ENCODE peak calls at places on chromosomes 4 and X, in six cellular contexts. L, Y, W, P, D and V are unnamed samples.

GRCh38 chrX:16320765-16321355 is 153.6 kb downstream of the MAGEB17 start:
- DNase-seq in D (no peak), Y (peak), P (peak), W (no peak), L (no peak), V (peak)

GRCh38 chr4:144687466-144687865 is 41.5 kb downstream of the HHIP start:
- DNase-seq in W (no peak), D (no peak), Y (no peak), L (no peak), P (no peak), V (no peak)

GRCh38 chrX:4550018-4550417 is 836.6 kb upstream of the PRKX start:
- DNase-seq in W (peak), P (peak), L (no peak), Y (no peak), D (no peak), V (no peak)

GRCh38 chrX:39813631-39814246 is 284.0 kb downstream of the BCOR start:
- DNase-seq in P (no peak), L (no peak), D (no peak), W (no peak), Y (peak), V (peak)

GRCh38 chrX:100829730-100830129 is 9.5 kb downstream of the CSTF2 start:
- DNase-seq in D (no peak), L (no peak), Y (peak), P (peak), W (no peak), V (peak)

GRCh38 chr4:146134761-146135160 is 40.8 kb upstream of the LSM6 start:
- DNase-seq in P (no peak), L (no peak), D (no peak), Y (no peak), W (no peak), V (no peak)

GRCh38 chr4:84319124-84319523 is 180.0 kb downstream of the NKX6-1 start:
- DNase-seq in D (no peak), Y (peak), P (peak), L (no peak), W (no peak), V (no peak)

GRCh38 chrX:124726881-124727280 is 380.5 kb downstream of the SH2D1A start:
- DNase-seq in Y (no peak), D (no peak), W (no peak), P (no peak), L (no peak), V (no peak)

GRCh38 chrX:97446298-97446882 is 562.7 kb downstream of the RPA4 start:
- DNase-seq in P (peak), D (no peak), Y (no peak), W (no peak), L (no peak), V (no peak)

GRCh38 chr4:7784131-7784870 is 155.4 kb downstream of the AFAP1 start:
- DNase-seq in W (no peak), Y (no peak), P (no peak), D (no peak), L (no peak), V (no peak)

GRCh38 chr4:84852081-84852480 is 114.4 kb downstream of the WDFY3 start:
- DNase-seq in P (no peak), W (no peak), Y (peak), D (no peak), L (no peak), V (no peak)

GRCh38 chrX:118189628-118190027 is 73.0 kb upstream of the KLHL13 start:
- DNase-seq in D (no peak), W (peak), L (no peak), P (no peak), Y (no peak), V (no peak)

GRCh38 chrX:112760697-112761096 is 79.9 kb downstream of the AMOT start:
- DNase-seq in P (no peak), W (no peak), D (no peak), Y (peak), L (no peak), V (no peak)

GRCh38 chr4:8472166-8472688 is 31.6 kb downstream of the TRMT44 start:
- DNase-seq in L (no peak), P (no peak), W (no peak), Y (no peak), D (no peak), V (no peak)

GRCh38 chr4:157888281-157888680 is 284.5 kb downstream of the GASK1B start:
- DNase-seq in L (no peak), Y (no peak), P (no peak), D (no peak), W (no peak), V (no peak)

GRCh38 chrX:129726307-129727111 is 12.3 kb upstream of the XPNPEP2 start:
- DNase-seq in Y (peak), D (peak), L (peak), P (peak), W (peak), V (peak)

GRCh38 chrX:19670321-19670750 is 155.0 kb upstream of the MAP3K15 start:
- DNase-seq in Y (peak), L (no peak), W (no peak), P (peak), D (no peak), V (peak)

GRCh38 chr4:40536032-40536431 is 93.6 kb downstream of the RBM47 start:
- DNase-seq in D (no peak), P (no peak), Y (no peak), L (no peak), W (no peak), V (no peak)

GRCh38 chr4:102616661-102617060 is 115.5 kb downstream of the NFKB1 start:
- DNase-seq in Y (no peak), L (no peak), P (no peak), D (no peak), W (peak), V (no peak)

GRCh38 chr4:186953601-186954260 is 230.1 kb upstream of the FAT1 start:
- DNase-seq in Y (no peak), L (no peak), P (peak), W (no peak), D (no peak), V (no peak)

GRCh38 chr4:123417813-123418212 is 21.2 kb downstream of the SPRY1 start:
- DNase-seq in P (no peak), D (no peak), W (no peak), Y (no peak), L (no peak), V (no peak)

GRCh38 chrX:132908891-132909290 is 49.5 kb downstream of the HS6ST2 start:
- DNase-seq in P (no peak), L (no peak), D (no peak), Y (no peak), W (no peak), V (no peak)

GRCh38 chrX:41086627-41086932 is 1.3 kb downstream of the USP9X start:
- DNase-seq in L (no peak), P (no peak), D (no peak), Y (no peak), W (no peak), V (no peak)

GRCh38 chrX:41087219-41087618 is 2.0 kb downstream of the USP9X start:
- DNase-seq in Y (no peak), L (no peak), P (peak), W (no peak), D (no peak), V (no peak)

GRCh38 chrX:41084360-41085104 is 713 bp upstream of the USP9X start:
- DNase-seq in P (peak), L (peak), Y (peak), D (peak), W (peak), V (peak)

GRCh38 chrX:41085105-41085882 is at the start of gene USP9X:
- DNase-seq in W (peak), P (peak), Y (peak), D (peak), L (peak), V (peak)

DNA sequence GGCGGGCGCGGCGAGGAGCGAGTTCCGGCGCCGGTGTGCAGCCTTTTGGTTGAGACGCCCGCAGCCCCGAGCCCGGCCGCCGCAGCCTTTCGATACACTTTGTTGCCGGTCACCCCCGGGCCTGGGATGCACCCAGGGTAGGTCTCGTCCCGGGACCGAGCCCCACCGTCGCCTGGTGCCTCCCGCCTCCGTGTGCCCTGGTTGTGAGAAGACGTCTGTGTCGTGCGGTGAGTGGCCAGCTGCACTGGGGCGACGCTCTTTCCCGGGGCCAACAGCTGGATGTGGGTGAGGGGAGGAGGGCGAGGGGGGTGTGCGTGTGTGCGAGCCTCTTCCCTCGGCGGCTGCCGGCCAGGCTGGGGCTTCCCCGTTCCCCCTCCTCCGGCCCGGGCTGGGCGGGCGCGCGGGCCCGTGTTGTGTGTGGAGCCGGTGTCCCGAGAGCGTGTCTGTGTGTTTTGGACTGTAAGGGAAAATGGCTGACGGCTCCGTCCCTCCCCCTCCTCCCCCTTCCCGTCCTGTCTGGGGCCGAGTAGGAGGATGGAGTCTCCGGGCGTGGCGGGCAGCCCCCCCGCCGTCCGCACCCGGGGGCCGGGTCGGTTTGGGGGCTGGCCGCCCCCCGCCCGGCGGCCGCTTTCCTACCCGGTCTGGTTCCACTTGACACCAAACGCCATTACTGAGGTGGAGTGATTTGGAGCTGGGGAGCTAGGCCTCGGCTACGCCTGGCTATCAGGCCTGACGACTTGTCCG is 810 bp downstream of the USP9X start:
- DNase-seq in P (peak), Y (peak), D (peak), L (no peak), W (no peak), V (peak)
- H3K18ac ChIP-seq in P (peak), Y (peak), D (no peak), L (peak), W (peak), V (peak)

GRCh38 chrX:13372203-13372980 is 52.5 kb upstream of the ATXN3L start:
- DNase-seq in L (no peak), W (no peak), Y (no peak), D (no peak), P (no peak), V (no peak)
- H4K91ac ChIP-seq in L (no peak), W (no peak), Y (peak), D (no peak), P (no peak), V (no peak)

GRCh38 chr4:23932935-23933334 is 43.1 kb upstream of the PPARGC1A start:
- DNase-seq in L (no peak), Y (peak), W (peak), P (peak), D (no peak), V (no peak)
- H3K18ac ChIP-seq in L (no peak), Y (peak), W (no peak), P (no peak), D (peak), V (no peak)

GRCh38 chrX:74514384-74514783 is 93.1 kb downstream of the SLC16A2 start:
- DNase-seq in P (no peak), Y (no peak), L (no peak), D (no peak), W (no peak), V (no peak)
- H4K91ac ChIP-seq in P (no peak), Y (no peak), L (no peak), D (no peak), W (no peak), V (no peak)

GRCh38 chrX:103405009-103405333 is 28.6 kb downstream of the BEX3 start:
- DNase-seq in P (peak), L (no peak), D (no peak), Y (no peak), W (no peak), V (no peak)
- H3K18ac ChIP-seq in P (peak), L (no peak), D (peak), Y (peak), W (peak), V (no peak)

GRCh38 chr4:21130606-21131005 is 430.3 kb downstream of the PACRGL start:
- DNase-seq in W (no peak), D (no peak), L (no peak), P (no peak), Y (no peak), V (no peak)
- H4K91ac ChIP-seq in W (no peak), D (no peak), L (no peak), P (no peak), Y (no peak), V (no peak)

GRCh38 chrX:22040184-22040583 is 8.1 kb downstream of the PHEX start:
- DNase-seq in L (no peak), P (peak), Y (no peak), D (no peak), W (no peak), V (no peak)

GRCh38 chrX:22039541-22039940 is 7.4 kb downstream of the PHEX start:
- DNase-seq in P (peak), L (no peak), W (no peak), D (no peak), Y (no peak), V (no peak)

GRCh38 chrX:22033818-22034217 is 1.7 kb downstream of the PHEX start:
- DNase-seq in L (no peak), W (no peak), P (no peak), D (no peak), Y (no peak), V (no peak)

GRCh38 chrX:22037911-22038537 is 5.9 kb downstream of the PHEX start:
- DNase-seq in D (no peak), W (no peak), P (peak), L (no peak), Y (no peak), V (no peak)

GRCh38 chrX:22037225-22037624 is 5.1 kb downstream of the PHEX start:
- DNase-seq in P (peak), L (no peak), D (no peak), W (no peak), Y (no peak), V (no peak)
- H3K18ac ChIP-seq in P (no peak), L (no peak), D (no peak), W (no peak), Y (no peak), V (no peak)

GRCh38 chr4:5528108-5528507 is 180.3 kb downstream of the EVC2 start:
- DNase-seq in L (no peak), P (no peak), D (no peak), Y (no peak), W (no peak), V (peak)
- H4K91ac ChIP-seq in L (no peak), P (no peak), D (no peak), Y (no peak), W (no peak), V (no peak)

DNA sequence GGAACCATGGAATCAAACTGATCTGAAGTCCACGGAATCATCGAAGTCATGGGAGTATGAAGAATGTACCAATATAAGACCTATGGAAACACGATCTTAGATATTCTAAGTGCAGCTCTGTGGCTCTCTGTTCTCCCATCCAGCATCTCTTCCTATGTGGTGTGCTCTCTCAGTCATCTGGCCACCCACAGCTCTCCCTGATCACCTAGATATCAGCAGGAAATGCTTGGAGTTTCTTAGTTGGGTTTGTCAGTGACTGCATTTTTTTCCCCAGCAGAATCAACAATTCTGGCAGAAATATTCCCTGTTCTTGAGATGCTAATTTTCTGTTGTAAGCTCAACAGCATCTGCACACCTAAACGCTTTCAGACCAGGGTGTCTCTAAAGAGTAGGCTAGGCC is 94.1 kb downstream of the GC start:
- DNase-seq in D (no peak), L (no peak), P (peak), W (no peak), Y (no peak), V (no peak)
- H3K18ac ChIP-seq in D (no peak), L (no peak), P (no peak), W (no peak), Y (no peak), V (no peak)

GRCh38 chr4:38184404-38184803 is 224.2 kb downstream of the PTTG2 start:
- DNase-seq in D (no peak), W (no peak), P (no peak), L (no peak), Y (no peak), V (no peak)

GRCh38 chr4:38188631-38189101 is 228.5 kb downstream of the PTTG2 start:
- DNase-seq in W (no peak), L (no peak), D (no peak), Y (no peak), P (peak), V (no peak)

GRCh38 chr4:38182334-38182998 is 222.3 kb downstream of the PTTG2 start:
- DNase-seq in P (no peak), W (no peak), D (no peak), L (no peak), Y (no peak), V (no peak)

GRCh38 chr4:38188136-38188535 is 227.9 kb downstream of the PTTG2 start:
- DNase-seq in W (no peak), D (no peak), P (peak), L (no peak), Y (no peak), V (no peak)

GRCh38 chr4:38185406-38185805 is 225.2 kb downstream of the PTTG2 start:
- DNase-seq in L (no peak), D (no peak), Y (no peak), P (no peak), W (no peak), V (no peak)
- H4K91ac ChIP-seq in L (no peak), D (no peak), Y (no peak), P (no peak), W (no peak), V (no peak)